ENCODE peak calls at places on chromosomes 2 and 18, in five cellular contexts. Q is right cardiac atrium; T is A549; B is naive thymus-derived CD4-positive, alpha-beta T cell; L is psoas muscle. R is an unnamed sample.

GRCh38 chr2:38716185-38716584 is 35.0 kb downstream of the SRSF7 start:
- DNase-seq in L (no peak), Q (no peak), B (no peak), T (peak; percentile 90), R (no peak)

GRCh38 chr18:76465630-76466409 is 29.2 kb downstream of the ZNF516 start:
- DNase-seq in T (no peak), Q (no peak), L (no peak), B (no peak), R (no peak)

GRCh38 chr2:143473206-143473605 is 344.0 kb downstream of the ARHGAP15 start:
- DNase-seq in L (no peak), T (no peak), Q (no peak), B (no peak), R (no peak)

GRCh38 chr18:58674863-58675472 is 3.7 kb downstream of the MALT1 start:
- DNase-seq in L (no peak), B (no peak), Q (no peak), T (no peak), R (no peak)

GRCh38 chr2:30225131-30225762 is 6.1 kb upstream of the LBH start:
- DNase-seq in T (no peak), B (no peak), Q (peak; percentile 62), L (peak; percentile 38), R (no peak)

GRCh38 chr2:188078544-188078943 is 213.1 kb upstream of the GULP1 start:
- DNase-seq in T (no peak), Q (no peak), B (no peak), L (no peak), R (no peak)

GRCh38 chr2:65228249-65228750 is 669 bp downstream of the ACTR2 start:
- DNase-seq in B (no peak), Q (no peak), T (no peak), L (no peak), R (no peak)

GRCh38 chr18:80119111-80119510 is 10.0 kb downstream of the ADNP2 start:
- DNase-seq in T (no peak), L (no peak), B (no peak), Q (no peak), R (no peak)

GRCh38 chr18:11081009-11081532 is 68.3 kb downstream of the PIEZO2 start:
- DNase-seq in Q (no peak), T (no peak), L (no peak), B (no peak), R (no peak)

GRCh38 chr2:71277536-71278103 is 50.7 kb upstream of the PAIP2B start:
- DNase-seq in L (peak; percentile 64), B (no peak), Q (peak; percentile 82), T (peak; percentile 62), R (peak; percentile 65)

GRCh38 chr2:64987001-64987962 is 1.9 kb upstream of the SLC1A4 start:
- DNase-seq in L (no peak), Q (no peak), B (no peak), T (no peak), R (peak; percentile 50)

GRCh38 chr2:222756951-222757645 is 85.6 kb downstream of the MOGAT1 start:
- DNase-seq in T (peak; percentile 51), L (no peak), Q (no peak), B (no peak), R (no peak)

GRCh38 chr2:173048530-173048900 is 27.1 kb upstream of the MAP3K20 start:
- DNase-seq in L (no peak), Q (no peak), B (no peak), T (no peak), R (no peak)

GRCh38 chr18:43620936-43621335 is 343.6 kb upstream of the SYT4 start:
- DNase-seq in L (no peak), B (no peak), Q (no peak), T (peak; percentile 16), R (no peak)

GRCh38 chr18:677951-678363 is 20.5 kb downstream of the TYMS start:
- DNase-seq in Q (no peak), B (no peak), L (no peak), T (no peak), R (no peak)

GRCh38 chr2:113167115-113167932 is 6.4 kb upstream of the PSD4 start:
- DNase-seq in L (peak; percentile 39), B (no peak), T (no peak), Q (no peak), R (no peak)

GRCh38 chr2:219557791-219558785 is 13.3 kb downstream of the OBSL1 start:
- DNase-seq in T (no peak), Q (peak; percentile 55), L (no peak), B (no peak), R (no peak)

GRCh38 chr2:181955010-181955409 is 30.6 kb upstream of the PPP1R1C start:
- DNase-seq in L (no peak), B (no peak), T (peak; percentile 54), Q (no peak), R (no peak)

GRCh38 chr2:200311139-200311538 is 4.6 kb downstream of the SPATS2L start:
- DNase-seq in L (no peak), B (no peak), T (no peak), Q (no peak), R (no peak)

GRCh38 chr2:191899442-191899841 is 52.6 kb upstream of the CAVIN2 start:
- DNase-seq in Q (no peak), T (peak; percentile 39), L (no peak), B (no peak), R (no peak)

GRCh38 chr2:191895195-191895594 is 48.3 kb upstream of the CAVIN2 start:
- DNase-seq in T (no peak), L (no peak), Q (no peak), B (no peak), R (no peak)

GRCh38 chr2:191895743-191896142 is 48.9 kb upstream of the CAVIN2 start:
- DNase-seq in Q (no peak), B (no peak), L (no peak), T (no peak), R (no peak)

GRCh38 chr2:191892391-191892790 is 45.5 kb upstream of the CAVIN2 start:
- DNase-seq in L (no peak), Q (no peak), B (no peak), T (no peak), R (no peak)

GRCh38 chr2:191894681-191895147 is 47.8 kb upstream of the CAVIN2 start:
- DNase-seq in L (no peak), Q (no peak), B (no peak), T (peak; percentile 27), R (no peak)
- H3K27ac ChIP-seq in L (no peak overlapping the region), Q (no peak overlapping the region), B (no peak overlapping the region), T (peak overlapping the region; percentile 81), R (no peak overlapping the region)

GRCh38 chr18:5894215-5894612 is 1.1 kb downstream of the TMEM200C start:
- DNase-seq in Q (no peak), L (no peak), B (no peak), T (no peak), R (no peak)

GRCh38 chr18:5892772-5893431 is 2.4 kb downstream of the TMEM200C start:
- DNase-seq in L (no peak), Q (no peak), T (no peak), B (no peak), R (no peak)

GRCh38 chr18:5895300-5895885 is at the start of gene TMEM200C:
- DNase-seq in T (no peak), B (no peak), L (peak; percentile 33), Q (peak; percentile 68), R (no peak)

GRCh38 chr18:5894613-5895299 is 566 bp downstream of the TMEM200C start:
- DNase-seq in Q (peak; percentile 61), B (no peak), L (peak; percentile 14), T (no peak), R (no peak)

DNA sequence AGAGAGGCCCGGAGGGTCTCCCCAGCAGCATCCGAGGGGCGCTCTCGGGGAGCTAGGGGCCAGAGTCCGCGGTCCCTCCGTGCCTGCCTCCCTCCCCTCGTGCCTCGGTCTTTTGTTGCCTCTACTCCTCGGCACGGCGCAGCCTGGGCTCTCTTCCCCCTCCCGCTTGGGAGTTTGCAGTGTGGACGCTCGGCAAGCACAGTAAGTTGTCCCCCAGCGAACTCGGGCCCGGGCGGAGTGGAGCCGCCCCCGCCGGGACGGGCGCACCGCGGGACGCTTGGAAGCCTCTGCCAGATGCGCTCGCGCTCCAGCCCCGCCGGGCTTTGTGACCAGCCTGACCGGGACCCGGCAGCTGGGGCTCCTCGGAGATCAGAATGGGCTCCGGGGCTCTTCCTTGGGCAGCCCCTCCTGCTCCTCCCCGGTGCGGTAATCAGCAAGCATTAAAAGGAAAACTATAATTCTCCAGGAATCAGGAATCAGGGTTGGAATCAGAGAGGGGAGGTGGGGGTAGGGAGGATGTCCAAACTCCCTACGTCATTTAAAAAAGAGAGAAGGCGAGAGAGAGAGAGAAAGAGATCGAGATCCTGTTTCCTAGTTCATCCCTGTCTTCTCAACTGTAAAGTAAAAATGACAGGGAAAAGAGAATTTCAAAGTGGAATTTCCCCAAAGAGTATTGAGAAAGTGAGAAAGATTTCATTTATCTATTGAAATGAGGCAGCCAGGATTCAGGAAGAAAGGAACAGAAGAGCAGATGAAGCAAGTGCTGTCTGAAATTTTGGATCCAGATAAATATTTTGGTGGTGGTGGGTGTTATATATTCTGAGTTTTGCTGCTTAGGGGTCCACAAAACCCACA is 791 bp upstream of the TMEM200C start:
- DNase-seq in Q (peak; percentile 81), B (no peak), T (no peak), L (peak; percentile 34), R (no peak)
- H3K4me3 ChIP-seq in Q (peak overlapping the region; percentile 77), B (no peak overlapping the region), T (peak overlapping the region; percentile 45), L (peak overlapping the region; percentile 54), R (peak overlapping the region; percentile 61)

GRCh38 chr18:2994190-2994589 is 18.8 kb downstream of the LPIN2 start:
- DNase-seq in T (no peak), Q (peak; percentile 52), B (no peak), L (no peak), R (no peak)
- H3K4me1 ChIP-seq in T (peaks cover 21% of the 10 kb centered on the region), Q (peaks cover 11% of the 10 kb centered on the region), B (peaks cover 33% of the 10 kb centered on the region), L (peaks cover 17% of the 10 kb centered on the region), R (peaks cover 7% of the 10 kb centered on the region)

GRCh38 chr18:9000736-9001135 is 101.8 kb upstream of the NDUFV2 start:
- DNase-seq in L (peak; percentile 25), B (no peak), Q (no peak), T (no peak), R (no peak)
- H3K27ac ChIP-seq in L (no peak overlapping the region), B (no peak overlapping the region), Q (no peak overlapping the region), T (no peak overlapping the region), R (no peak overlapping the region)

GRCh38 chr2:13583609-13584008 is 866.9 kb downstream of the TRIB2 start:
- DNase-seq in L (no peak), Q (no peak), B (no peak), T (no peak), R (no peak)
- H3K4me3 ChIP-seq in L (no peak overlapping the region), Q (no peak overlapping the region), B (no peak overlapping the region), T (no peak overlapping the region), R (no peak overlapping the region)